ENCODE peak calls at places on chromosomes 3 and 15, in four cellular contexts. M is GM12878, H is K562, P is IMR-90. A is an unnamed sample.

GRCh38 chr3:34106879-34107278 is 308.4 kb downstream of the PDCD6IP start:
- DNase-seq in M (peak; percentile 51), H (peak; percentile 51), P (no peak), A (no peak)

GRCh38 chr3:27093771-27094170 is 275.4 kb downstream of the NEK10 start:
- DNase-seq in M (no peak), H (no peak), P (no peak), A (no peak)

GRCh38 chr15:54227569-54227968 is 249.3 kb downstream of the UNC13C start:
- DNase-seq in M (no peak), H (no peak), P (no peak), A (no peak)

GRCh38 chr15:101675796-101676582 is 23.8 kb upstream of the TM2D3 start:
- DNase-seq in M (no peak), H (no peak), P (peak; percentile 89), A (peak; percentile 54)

GRCh38 chr3:38648659-38649499 is 608 bp downstream of the SCN5A start:
- DNase-seq in M (no peak), H (no peak), P (no peak), A (no peak)

GRCh38 chr3:116038968-116039950 is 406.0 kb downstream of the LSAMP start:
- DNase-seq in M (no peak), H (peak; percentile 15), P (no peak), A (no peak)

GRCh38 chr3:29186131-29186599 is 94.7 kb upstream of the RBMS3 start:
- DNase-seq in M (no peak), H (no peak), P (peak; percentile 96), A (peak; percentile 19)

GRCh38 chr3:15653326-15653725 is 51.8 kb downstream of the BTD start:
- DNase-seq in M (no peak), H (no peak), P (peak; percentile 32), A (no peak)

GRCh38 chr15:39625856-39626255 is 45.0 kb downstream of the THBS1 start:
- DNase-seq in M (no peak), H (no peak), P (peak; percentile 56), A (no peak)

GRCh38 chr15:36591534-36592411 is 12.3 kb downstream of the CDIN1 start:
- DNase-seq in M (no peak), H (no peak), P (no peak), A (peak; percentile 6)

GRCh38 chr15:101204744-101205535 is 46.9 kb downstream of the CHSY1 start:
- DNase-seq in M (no peak), H (no peak), P (peak; percentile 61), A (no peak)

GRCh38 chr3:18510947-18511346 is 85.8 kb upstream of the SATB1 start:
- DNase-seq in M (no peak), H (no peak), P (no peak), A (no peak)

GRCh38 chr15:75030023-75030413 is 6.6 kb downstream of the PPCDC start:
- DNase-seq in M (no peak), H (no peak), P (peak; percentile 13), A (no peak)

GRCh38 chr3:150059729-150060128 is 89.0 kb upstream of the PFN2 start:
- DNase-seq in M (no peak), H (no peak), P (no peak), A (no peak)

GRCh38 chr15:31758126-31758525 is 272.2 kb upstream of the CHRNA7 start:
- DNase-seq in M (peak; percentile 9), H (no peak), P (peak; percentile 2), A (peak; percentile 81)

GRCh38 chr15:75925440-75925839 is 21.8 kb downstream of the FBXO22 start:
- DNase-seq in M (no peak), H (no peak), P (no peak), A (no peak)

GRCh38 chr15:66214236-66214635 is 39.3 kb downstream of the MEGF11 start:
- DNase-seq in M (no peak), H (no peak), P (no peak), A (no peak)

GRCh38 chr3:161069441-161070251 is 35.5 kb downstream of the B3GALNT1 start:
- DNase-seq in M (peak; percentile 94), H (no peak), P (peak; percentile 46), A (peak; percentile 9)

DNA sequence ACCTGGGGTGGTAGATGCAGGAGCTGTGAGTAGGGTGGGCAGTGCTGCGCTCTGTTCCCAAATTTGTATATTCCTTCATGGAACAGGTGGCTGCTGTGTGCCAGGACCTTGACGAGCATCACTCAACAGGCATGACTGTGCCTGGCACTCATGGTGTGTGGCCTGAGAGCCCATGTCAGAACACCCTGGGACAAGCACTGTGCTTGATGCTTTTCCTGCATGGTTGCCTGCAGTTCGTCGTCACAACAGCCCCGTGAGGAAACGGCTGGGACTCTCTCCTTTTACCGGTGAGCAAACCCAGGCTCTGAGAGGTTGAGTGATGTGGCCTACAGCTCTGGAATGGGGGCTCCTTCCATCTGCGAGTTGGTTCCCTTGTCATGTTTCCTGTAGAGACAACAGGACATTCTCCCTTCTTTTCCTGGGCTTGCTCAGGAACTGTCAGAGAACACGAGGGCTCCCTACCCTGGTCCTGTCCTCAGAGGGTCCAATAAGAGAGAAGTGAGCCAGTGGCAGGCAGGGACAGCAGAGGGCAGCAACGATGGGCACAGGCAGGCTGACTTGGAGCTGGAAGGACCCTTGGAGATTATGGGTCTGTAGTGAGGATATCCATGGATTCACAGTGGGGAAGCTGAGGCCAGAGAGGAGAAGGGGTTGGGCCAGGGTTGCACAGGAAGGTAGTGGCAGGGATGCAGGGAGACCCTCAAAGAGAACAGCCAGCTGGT is 37.4 kb downstream of the PRKCD start:
- DNase-seq in M (no peak), H (no peak), P (no peak), A (no peak)
- TF ChIP-seq ELK1 in M (no peak), H (no peak), P (no peak), A (no peak)

GRCh38 chr15:91456251-91456718 is 356.2 kb downstream of the SV2B start:
- DNase-seq in M (no peak), H (no peak), P (peak; percentile 87), A (peak; percentile 70)
- TF ChIP-seq ELK1 in M (no peak), H (no peak), P (no peak), A (no peak)

GRCh38 chr3:111548756-111549155 is 6.8 kb downstream of the CD96 start:
- DNase-seq in M (no peak), H (no peak), P (no peak), A (peak; percentile 7)

GRCh38 chr3:111548060-111548459 is 6.1 kb downstream of the CD96 start:
- DNase-seq in M (no peak), H (no peak), P (peak; percentile 19), A (no peak)

GRCh38 chr3:111541911-111542483 is at the start of gene CD96:
- DNase-seq in M (no peak), H (no peak), P (peak; percentile 65), A (no peak)

GRCh38 chr3:111545349-111545748 is 3.4 kb downstream of the CD96 start:
- DNase-seq in M (no peak), H (no peak), P (no peak), A (no peak)

GRCh38 chr3:111547645-111548044 is 5.6 kb downstream of the CD96 start:
- DNase-seq in M (peak; percentile 70), H (no peak), P (no peak), A (no peak)
- TF ChIP-seq ELK1 in M (no peak), H (no peak), P (no peak), A (no peak)

GRCh38 chr3:49183873-49184272 is 12.5 kb downstream of the KLHDC8B start:
- DNase-seq in M (no peak), H (no peak), P (no peak), A (no peak)
- TF ChIP-seq ELK1 in M (no peak), H (no peak), P (no peak), A (no peak)

GRCh38 chr3:103056552-103056951 is 621.7 kb downstream of the ZPLD1 start:
- DNase-seq in M (no peak), H (no peak), P (no peak), A (no peak)
- TF ChIP-seq ELK1 in M (no peak), H (no peak), P (no peak), A (no peak)

GRCh38 chr3:4948395-4948794 is 30.8 kb upstream of the BHLHE40 start:
- DNase-seq in M (no peak), H (no peak), P (peak; percentile 43), A (peak; percentile 33)

GRCh38 chr3:4949004-4949403 is 30.2 kb upstream of the BHLHE40 start:
- DNase-seq in M (no peak), H (no peak), P (no peak), A (no peak)

GRCh38 chr3:4950948-4951347 is 28.3 kb upstream of the BHLHE40 start:
- DNase-seq in M (no peak), H (no peak), P (no peak), A (peak; percentile 80)

GRCh38 chr3:4950351-4950784 is 28.9 kb upstream of the BHLHE40 start:
- DNase-seq in M (no peak), H (no peak), P (no peak), A (no peak)

GRCh38 chr3:4949659-4950058 is 29.6 kb upstream of the BHLHE40 start:
- DNase-seq in M (no peak), H (no peak), P (no peak), A (no peak)
- TF ChIP-seq ELK1 in M (no peak), H (no peak), P (no peak), A (no peak)

DNA sequence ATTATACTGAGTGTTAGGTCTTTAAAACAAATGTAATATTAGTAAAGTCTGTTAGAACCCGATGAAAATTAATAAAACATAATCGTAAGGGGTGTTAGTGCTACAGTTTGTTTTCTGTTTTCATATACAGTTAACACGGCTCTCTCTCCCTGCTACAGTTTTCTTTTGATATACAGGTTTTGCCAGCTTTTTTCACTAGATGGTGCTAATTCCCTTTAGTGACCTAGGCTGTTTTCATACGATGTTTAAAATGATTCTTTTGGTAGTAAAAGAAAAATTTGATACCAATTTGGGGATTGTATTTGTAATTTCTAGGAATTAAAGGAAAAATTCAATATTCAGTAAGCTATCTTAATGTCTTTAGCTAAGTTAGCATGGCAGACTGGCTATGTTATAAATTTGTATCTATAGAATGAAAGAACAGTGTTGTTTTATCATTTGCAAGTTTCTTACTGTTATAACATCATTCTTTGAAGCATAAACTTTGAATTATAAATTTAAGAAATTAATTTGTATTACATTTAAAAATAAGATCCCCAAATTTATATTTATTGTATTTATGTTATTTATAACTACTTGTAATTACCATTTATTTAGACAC is 11.5 kb downstream of the APH1B start:
- DNase-seq in M (no peak), H (peak; percentile 29), P (peak; percentile 69), A (peak; percentile 86)
- TF ChIP-seq ELK1 in M (no peak), H (no peak), P (no peak), A (no peak)